ENCODE peak calls at places on chromosome 9, in ten cellular contexts. One of them, this sample, is unnamed. For H3K4me1, the result is how much of the 10 kb centered on the place peaks cover.

GRCh38 chr9:79129865-79130480 is 441.8 kb upstream of the TLE4 start:
- DNase-seq in esophagus squamous epithelium: no peak
- DNase-seq in A549: peak
- DNase-seq in HCT116: peak
- DNase-seq in uterus: peak
- DNase-seq in tibial nerve: no peak
- DNase-seq in prostate gland: peak
- DNase-seq in IMR-90: peak
- DNase-seq in body of pancreas: peak
- DNase-seq in heart left ventricle: no peak
- DNase-seq in this sample: peak

GRCh38 chr9:121073038-121073437 is 1.7 kb upstream of the CNTRL start:
- DNase-seq in esophagus squamous epithelium: no peak
- DNase-seq in A549: peak
- DNase-seq in HCT116: no peak
- DNase-seq in uterus: peak
- DNase-seq in tibial nerve: no peak
- DNase-seq in prostate gland: no peak
- DNase-seq in IMR-90: peak
- DNase-seq in body of pancreas: no peak
- DNase-seq in heart left ventricle: no peak
- DNase-seq in this sample: no peak

GRCh38 chr9:101999441-101999840 is 261.0 kb upstream of the GRIN3A start:
- DNase-seq in esophagus squamous epithelium: no peak
- DNase-seq in A549: no peak
- DNase-seq in HCT116: no peak
- DNase-seq in uterus: no peak
- DNase-seq in tibial nerve: no peak
- DNase-seq in prostate gland: no peak
- DNase-seq in IMR-90: no peak
- DNase-seq in body of pancreas: no peak
- DNase-seq in heart left ventricle: no peak
- DNase-seq in this sample: no peak

GRCh38 chr9:117013596-117013995 is 326.5 kb downstream of the TRIM32 start:
- DNase-seq in esophagus squamous epithelium: no peak
- DNase-seq in A549: no peak
- DNase-seq in HCT116: no peak
- DNase-seq in uterus: no peak
- DNase-seq in tibial nerve: no peak
- DNase-seq in prostate gland: no peak
- DNase-seq in IMR-90: no peak
- DNase-seq in body of pancreas: no peak
- DNase-seq in heart left ventricle: no peak
- DNase-seq in this sample: no peak

GRCh38 chr9:70588999-70589398 is 174.5 kb upstream of the KLF9 start:
- DNase-seq in esophagus squamous epithelium: no peak
- DNase-seq in A549: no peak
- DNase-seq in HCT116: no peak
- DNase-seq in uterus: no peak
- DNase-seq in tibial nerve: no peak
- DNase-seq in prostate gland: no peak
- DNase-seq in IMR-90: no peak
- DNase-seq in body of pancreas: no peak
- DNase-seq in heart left ventricle: no peak
- DNase-seq in this sample: no peak

GRCh38 chr9:33439731-33440130 is 7.7 kb downstream of the AQP3 start:
- DNase-seq in esophagus squamous epithelium: no peak
- DNase-seq in A549: no peak
- DNase-seq in HCT116: no peak
- DNase-seq in uterus: no peak
- DNase-seq in tibial nerve: no peak
- DNase-seq in prostate gland: no peak
- DNase-seq in IMR-90: no peak
- DNase-seq in body of pancreas: no peak
- DNase-seq in heart left ventricle: no peak
- DNase-seq in this sample: no peak

GRCh38 chr9:123400926-123401503 is 45.0 kb downstream of the CRB2 start:
- DNase-seq in esophagus squamous epithelium: no peak
- DNase-seq in A549: no peak
- DNase-seq in HCT116: no peak
- DNase-seq in uterus: no peak
- DNase-seq in tibial nerve: no peak
- DNase-seq in prostate gland: no peak
- DNase-seq in IMR-90: no peak
- DNase-seq in body of pancreas: no peak
- DNase-seq in heart left ventricle: no peak
- DNase-seq in this sample: no peak

GRCh38 chr9:16964228-16964627 is 93.8 kb upstream of the BNC2 start:
- DNase-seq in esophagus squamous epithelium: no peak
- DNase-seq in A549: no peak
- DNase-seq in HCT116: peak
- DNase-seq in uterus: no peak
- DNase-seq in tibial nerve: no peak
- DNase-seq in prostate gland: no peak
- DNase-seq in IMR-90: peak
- DNase-seq in body of pancreas: no peak
- DNase-seq in heart left ventricle: no peak
- DNase-seq in this sample: no peak

GRCh38 chr9:81256368-81256767 is 433.0 kb downstream of the TLE1 start:
- DNase-seq in esophagus squamous epithelium: no peak
- DNase-seq in A549: no peak
- DNase-seq in HCT116: no peak
- DNase-seq in uterus: no peak
- DNase-seq in tibial nerve: no peak
- DNase-seq in prostate gland: no peak
- DNase-seq in IMR-90: no peak
- DNase-seq in body of pancreas: no peak
- DNase-seq in heart left ventricle: no peak
- DNase-seq in this sample: no peak

GRCh38 chr9:135300346-135301141 is 179.0 kb upstream of the PPP1R26 start:
- DNase-seq in esophagus squamous epithelium: no peak
- DNase-seq in A549: no peak
- DNase-seq in HCT116: no peak
- DNase-seq in uterus: no peak
- DNase-seq in tibial nerve: no peak
- DNase-seq in prostate gland: no peak
- DNase-seq in IMR-90: no peak
- DNase-seq in body of pancreas: no peak
- DNase-seq in heart left ventricle: no peak
- DNase-seq in this sample: no peak

DNA sequence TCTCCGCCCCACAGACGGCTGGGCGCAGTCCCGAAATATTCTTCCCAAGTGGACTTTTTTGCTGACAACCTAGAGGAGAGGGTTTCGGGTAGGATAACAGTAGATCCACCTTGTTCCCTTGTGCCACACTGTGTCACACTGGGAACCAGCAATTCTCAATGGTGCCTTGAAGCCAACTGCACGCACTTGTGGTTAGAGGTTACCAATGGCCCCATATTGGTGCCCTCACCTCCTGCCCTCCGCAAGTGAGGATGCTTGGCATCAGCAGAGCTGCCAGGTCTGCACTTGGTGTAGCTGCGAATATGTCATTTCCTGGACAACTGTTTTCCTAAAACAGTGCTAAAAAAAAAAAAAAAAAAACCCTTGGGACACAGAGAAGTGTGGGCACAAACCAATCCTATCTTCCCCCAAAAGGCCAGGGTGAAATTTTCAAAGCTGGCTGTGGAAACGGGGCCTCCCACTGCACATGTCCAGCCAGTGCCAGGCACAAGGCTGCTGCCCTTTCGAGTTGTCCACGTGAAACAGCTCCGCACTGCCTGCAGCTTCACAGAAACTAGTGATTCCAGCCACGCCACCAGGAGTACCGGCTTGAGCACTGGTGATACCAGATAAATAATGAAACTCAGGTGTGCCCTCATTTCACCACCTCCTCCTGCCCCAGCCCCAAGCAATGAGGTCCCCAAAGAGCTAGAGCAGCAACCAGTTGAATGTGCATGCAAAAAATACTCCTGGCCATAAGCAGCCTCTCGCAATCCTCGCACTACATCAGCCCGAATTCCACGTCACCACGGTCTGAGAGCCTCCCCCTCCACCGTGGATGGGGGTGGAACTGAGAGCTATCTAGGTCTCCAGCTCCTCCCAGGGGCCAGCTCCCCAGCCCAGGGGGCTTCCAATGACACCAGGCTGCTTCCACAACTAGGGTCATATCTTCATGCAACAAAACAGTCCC is 51.2 kb downstream of the USP20 start:
- DNase-seq in esophagus squamous epithelium: no peak
- DNase-seq in A549: no peak
- DNase-seq in HCT116: no peak
- DNase-seq in uterus: no peak
- DNase-seq in tibial nerve: no peak
- DNase-seq in prostate gland: no peak
- DNase-seq in IMR-90: no peak
- DNase-seq in body of pancreas: no peak
- DNase-seq in heart left ventricle: no peak
- DNase-seq in this sample: no peak
- TF ChIP-seq POLR2A in esophagus squamous epithelium: no peak
- TF ChIP-seq POLR2A in A549: no peak
- TF ChIP-seq POLR2A in HCT116: no peak
- TF ChIP-seq POLR2A in uterus: no peak
- TF ChIP-seq POLR2A in tibial nerve: no peak
- TF ChIP-seq POLR2A in prostate gland: no peak
- TF ChIP-seq POLR2A in IMR-90: no peak
- TF ChIP-seq POLR2A in body of pancreas: no peak
- TF ChIP-seq POLR2A in heart left ventricle: no peak
- TF ChIP-seq POLR2A in this sample: no peak

GRCh38 chr9:127563579-127563978 is 48.5 kb upstream of the STXBP1 start:
- DNase-seq in esophagus squamous epithelium: no peak
- DNase-seq in A549: no peak
- DNase-seq in HCT116: no peak
- DNase-seq in uterus: no peak
- DNase-seq in tibial nerve: no peak
- DNase-seq in prostate gland: no peak
- DNase-seq in IMR-90: no peak
- DNase-seq in body of pancreas: no peak
- DNase-seq in heart left ventricle: no peak
- DNase-seq in this sample: no peak
- H3K4me1 ChIP-seq in esophagus squamous epithelium: half or more
- H3K4me1 ChIP-seq in A549: half or more
- H3K4me1 ChIP-seq in HCT116: half or more
- H3K4me1 ChIP-seq in uterus: under half
- H3K4me1 ChIP-seq in tibial nerve: half or more
- H3K4me1 ChIP-seq in prostate gland: under half
- H3K4me1 ChIP-seq in IMR-90: under half
- H3K4me1 ChIP-seq in body of pancreas: half or more
- H3K4me1 ChIP-seq in heart left ventricle: under half
- H3K4me1 ChIP-seq in this sample: under half

GRCh38 chr9:126692759-126693427 is 79.2 kb downstream of the LMX1B start:
- DNase-seq in esophagus squamous epithelium: no peak
- DNase-seq in A549: no peak
- DNase-seq in HCT116: no peak
- DNase-seq in uterus: no peak
- DNase-seq in tibial nerve: no peak
- DNase-seq in prostate gland: no peak
- DNase-seq in IMR-90: no peak
- DNase-seq in body of pancreas: no peak
- DNase-seq in heart left ventricle: peak
- DNase-seq in this sample: no peak

GRCh38 chr9:126688617-126689016 is 74.9 kb downstream of the LMX1B start:
- DNase-seq in esophagus squamous epithelium: no peak
- DNase-seq in A549: no peak
- DNase-seq in HCT116: no peak
- DNase-seq in uterus: no peak
- DNase-seq in tibial nerve: no peak
- DNase-seq in prostate gland: no peak
- DNase-seq in IMR-90: no peak
- DNase-seq in body of pancreas: no peak
- DNase-seq in heart left ventricle: peak
- DNase-seq in this sample: no peak

GRCh38 chr9:126689027-126689825 is 75.5 kb downstream of the LMX1B start:
- DNase-seq in esophagus squamous epithelium: no peak
- DNase-seq in A549: no peak
- DNase-seq in HCT116: no peak
- DNase-seq in uterus: no peak
- DNase-seq in tibial nerve: no peak
- DNase-seq in prostate gland: no peak
- DNase-seq in IMR-90: no peak
- DNase-seq in body of pancreas: no peak
- DNase-seq in heart left ventricle: peak
- DNase-seq in this sample: no peak

GRCh38 chr9:126692041-126692758 is 78.5 kb downstream of the LMX1B start:
- DNase-seq in esophagus squamous epithelium: no peak
- DNase-seq in A549: no peak
- DNase-seq in HCT116: no peak
- DNase-seq in uterus: no peak
- DNase-seq in tibial nerve: no peak
- DNase-seq in prostate gland: no peak
- DNase-seq in IMR-90: no peak
- DNase-seq in body of pancreas: no peak
- DNase-seq in heart left ventricle: no peak
- DNase-seq in this sample: peak

GRCh38 chr9:126690431-126691051 is 76.8 kb downstream of the LMX1B start:
- DNase-seq in esophagus squamous epithelium: no peak
- DNase-seq in A549: peak
- DNase-seq in HCT116: peak
- DNase-seq in uterus: no peak
- DNase-seq in tibial nerve: no peak
- DNase-seq in prostate gland: peak
- DNase-seq in IMR-90: no peak
- DNase-seq in body of pancreas: peak
- DNase-seq in heart left ventricle: peak
- DNase-seq in this sample: peak
- TF ChIP-seq CTCF in esophagus squamous epithelium: peak
- TF ChIP-seq CTCF in A549: peak
- TF ChIP-seq CTCF in HCT116: peak
- TF ChIP-seq CTCF in uterus: no peak
- TF ChIP-seq CTCF in tibial nerve: peak
- TF ChIP-seq CTCF in prostate gland: peak
- TF ChIP-seq CTCF in IMR-90: peak
- TF ChIP-seq CTCF in body of pancreas: peak
- TF ChIP-seq CTCF in heart left ventricle: peak
- TF ChIP-seq CTCF in this sample: peak

DNA sequence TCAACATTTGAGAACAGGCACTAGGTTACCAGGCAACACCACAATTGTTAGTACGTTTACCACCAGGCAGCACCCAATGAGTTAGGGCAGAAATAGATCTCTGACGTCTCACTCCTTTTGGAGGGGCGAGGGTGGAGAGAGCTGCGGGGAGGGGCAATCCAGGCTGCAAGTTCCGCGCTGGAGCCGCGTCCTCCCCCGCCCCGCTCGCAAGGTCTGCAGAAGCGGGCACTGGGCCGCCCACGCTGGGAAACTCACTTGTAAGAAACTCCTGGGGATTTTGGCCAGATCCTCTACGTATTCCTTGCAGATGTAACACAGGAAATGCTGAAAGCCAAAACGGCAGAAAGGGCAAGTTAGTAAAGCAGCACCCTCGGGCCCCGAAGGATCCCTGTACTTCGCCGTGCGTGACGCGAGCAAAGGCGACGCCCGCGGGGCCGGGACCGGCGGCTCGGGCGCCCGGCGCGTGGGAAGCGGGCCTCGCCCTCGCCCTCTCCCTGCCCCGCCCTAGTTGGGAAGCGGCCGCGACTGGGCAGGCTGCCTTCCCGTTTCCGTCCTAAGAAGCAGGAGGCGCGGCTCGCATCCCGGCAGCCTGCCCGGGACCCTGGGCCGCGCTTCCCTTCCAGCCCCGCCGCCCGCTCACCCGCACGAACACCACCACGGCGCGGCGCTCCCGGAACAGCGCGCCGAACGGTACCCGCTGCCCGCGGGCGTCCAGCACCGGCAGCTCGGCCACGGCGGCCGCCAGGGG is 493 bp downstream of the PRXL2C start:
- DNase-seq in esophagus squamous epithelium: peak
- DNase-seq in A549: peak
- DNase-seq in HCT116: peak
- DNase-seq in uterus: peak
- DNase-seq in tibial nerve: peak
- DNase-seq in prostate gland: peak
- DNase-seq in IMR-90: peak
- DNase-seq in body of pancreas: peak
- DNase-seq in heart left ventricle: peak
- DNase-seq in this sample: peak
- TF ChIP-seq POLR2A in esophagus squamous epithelium: no peak
- TF ChIP-seq POLR2A in A549: peak
- TF ChIP-seq POLR2A in HCT116: no peak
- TF ChIP-seq POLR2A in uterus: no peak
- TF ChIP-seq POLR2A in tibial nerve: peak
- TF ChIP-seq POLR2A in prostate gland: no peak
- TF ChIP-seq POLR2A in IMR-90: peak
- TF ChIP-seq POLR2A in body of pancreas: peak
- TF ChIP-seq POLR2A in heart left ventricle: no peak
- TF ChIP-seq POLR2A in this sample: peak

This sample was measured in Peyer's patch.